ENCODE peak calls at places on chromosomes 7 and 10, in ten cellular contexts. R, B, L, U, Z, D, P, Y, W and M are unnamed samples.

GRCh38 chr7:91749418-91749817 is 131.1 kb downstream of the MTERF1 start:
- DNase-seq in Y (no peak), U (no peak), W (no peak), B (no peak), R (no peak), L (no peak), P (no peak), D (no peak), Z (no peak), M (no peak)

GRCh38 chr10:44684641-44685040 is 226.5 kb upstream of the TMEM72 start:
- DNase-seq in L (no peak), D (no peak), R (no peak), Y (no peak), B (no peak), U (no peak), W (no peak), P (no peak), Z (no peak), M (no peak)

GRCh38 chr7:5773661-5774086 is 7.8 kb downstream of the RNF216 start:
- DNase-seq in Z (no peak), L (no peak), B (no peak), D (no peak), Y (no peak), P (no peak), R (no peak), U (no peak), W (no peak), M (no peak)

GRCh38 chr10:98308602-98309365 is 40.8 kb upstream of the LOXL4 start:
- DNase-seq in P (no peak), D (no peak), L (no peak), W (no peak), Y (no peak), U (no peak), Z (peak; percentile 45), R (no peak), B (no peak), M (no peak)

GRCh38 chr7:2796358-2797352 is 47.5 kb downstream of the GNA12 start:
- DNase-seq in D (peak; percentile 43), U (peak; percentile 45), R (peak; percentile 76), Z (no peak), W (no peak), B (no peak), Y (no peak), L (no peak), P (no peak), M (no peak)

GRCh38 chr7:22671177-22671879 is 55.7 kb upstream of the IL6 start:
- DNase-seq in W (no peak), Z (no peak), L (no peak), D (no peak), R (no peak), B (no peak), P (no peak), Y (no peak), U (no peak), M (no peak)

GRCh38 chr10:19756919-19757318 is 59.3 kb upstream of the PLXDC2 start:
- DNase-seq in Z (no peak), Y (no peak), P (no peak), U (no peak), R (no peak), D (no peak), W (no peak), B (no peak), L (no peak), M (no peak)

GRCh38 chr10:1465993-1466764 is 271.1 kb downstream of the ADARB2 start:
- DNase-seq in Y (no peak), P (no peak), Z (no peak), L (no peak), B (no peak), R (peak; percentile 29), U (no peak), D (no peak), W (no peak), M (no peak)

GRCh38 chr10:5944389-5945202 is 32.7 kb downstream of the IL15RA start:
- DNase-seq in Y (no peak), U (peak; percentile 60), P (no peak), D (peak; percentile 88), B (no peak), W (no peak), L (no peak), Z (no peak), R (peak; percentile 63), M (peak; percentile 96)

GRCh38 chr10:43305881-43306280 is 39.0 kb upstream of the RASGEF1A start:
- DNase-seq in B (no peak), R (no peak), W (no peak), D (no peak), Y (no peak), Z (no peak), P (no peak), U (no peak), L (no peak), M (no peak)

DNA sequence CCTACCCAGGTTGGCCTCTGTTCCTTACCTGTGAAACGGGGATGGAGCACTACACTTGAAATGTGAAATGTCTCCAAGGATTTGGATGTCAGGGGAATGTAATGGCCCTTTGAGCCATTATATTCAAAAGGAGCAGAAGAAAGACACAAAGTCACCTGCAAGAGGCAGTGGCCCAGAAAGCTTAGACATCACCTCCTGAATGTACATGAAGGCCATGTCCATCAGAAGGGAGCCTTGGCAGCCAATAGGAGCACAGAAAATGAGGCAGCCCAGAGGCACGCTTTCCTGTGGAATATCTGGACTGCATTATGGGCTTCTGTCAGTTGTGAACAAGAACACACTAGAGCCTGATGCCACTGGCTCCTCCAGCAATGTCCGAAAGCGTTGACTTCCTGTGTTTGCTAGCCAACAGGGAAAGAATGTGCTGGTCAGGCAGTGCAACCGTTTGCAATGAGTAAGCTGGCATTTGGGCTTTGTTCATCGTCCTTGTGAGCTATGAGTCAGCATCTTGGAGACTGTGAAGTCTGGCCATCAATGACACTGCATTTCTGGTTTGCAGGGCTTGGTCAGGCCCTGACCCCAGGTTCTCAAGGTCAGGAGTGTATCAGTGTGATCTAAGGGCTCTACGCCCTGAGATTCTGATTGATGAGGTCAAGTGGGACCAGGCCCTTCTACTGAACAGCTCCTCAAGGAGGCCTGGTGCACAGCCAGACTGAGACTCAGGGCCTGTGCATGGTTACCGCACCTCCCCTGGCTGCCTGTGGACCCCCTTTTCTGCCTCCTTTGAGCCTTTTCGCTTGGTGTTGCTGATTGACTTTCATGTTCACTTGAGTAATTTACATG is 222.4 kb downstream of the RPS24 start:
- DNase-seq in L (no peak), P (no peak), D (peak; percentile 21), B (no peak), U (no peak), Y (no peak), R (no peak), Z (no peak), W (no peak), M (peak; percentile 26)
- H3K27ac ChIP-seq in L (no peak overlapping the region), P (no peak overlapping the region), D (no peak overlapping the region), B (peak overlapping the region; percentile 3), U (no peak overlapping the region), Y (peak overlapping the region; percentile 29), R (no peak overlapping the region), Z (no peak overlapping the region), W (no peak overlapping the region), M (no peak overlapping the region)

DNA sequence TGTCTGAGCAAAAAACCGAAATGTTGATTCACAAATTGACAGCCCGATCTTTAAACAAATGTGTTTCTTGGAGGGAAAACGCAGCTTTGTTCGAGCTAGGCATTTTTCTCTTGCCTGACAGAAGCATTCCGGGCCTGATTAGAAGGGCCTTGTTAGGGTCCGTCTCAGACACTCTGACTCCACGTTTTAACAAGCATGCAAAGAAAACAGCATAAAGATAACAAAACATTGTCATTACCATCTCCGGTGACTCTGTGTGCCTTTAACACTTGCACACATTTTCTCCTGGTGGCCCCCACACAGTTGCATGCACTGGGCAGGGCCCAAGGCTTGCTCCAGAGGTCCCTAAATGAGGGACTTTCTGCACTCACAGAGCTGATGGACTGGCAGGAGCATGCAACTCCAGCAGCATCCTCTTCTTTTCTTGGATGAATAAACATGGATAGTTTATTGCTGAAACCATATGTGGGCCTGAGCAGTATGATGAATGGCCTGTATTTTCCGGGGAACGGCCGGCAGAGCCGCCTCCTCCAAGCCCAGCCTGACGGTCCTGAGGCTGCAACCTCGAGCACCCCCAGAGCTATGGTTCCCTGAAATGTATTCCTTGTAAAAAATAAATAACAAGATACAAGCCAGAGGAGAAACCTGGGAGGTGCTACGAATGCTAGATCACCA is 50.9 kb downstream of the EBF3 start:
- DNase-seq in B (no peak), U (no peak), R (no peak), Y (no peak), W (no peak), L (no peak), Z (no peak), P (no peak), D (no peak), M (no peak)
- H3K27ac ChIP-seq in B (no peak overlapping the region), U (no peak overlapping the region), R (no peak overlapping the region), Y (no peak overlapping the region), W (no peak overlapping the region), L (no peak overlapping the region), Z (no peak overlapping the region), P (no peak overlapping the region), D (no peak overlapping the region), M (no peak overlapping the region)

DNA sequence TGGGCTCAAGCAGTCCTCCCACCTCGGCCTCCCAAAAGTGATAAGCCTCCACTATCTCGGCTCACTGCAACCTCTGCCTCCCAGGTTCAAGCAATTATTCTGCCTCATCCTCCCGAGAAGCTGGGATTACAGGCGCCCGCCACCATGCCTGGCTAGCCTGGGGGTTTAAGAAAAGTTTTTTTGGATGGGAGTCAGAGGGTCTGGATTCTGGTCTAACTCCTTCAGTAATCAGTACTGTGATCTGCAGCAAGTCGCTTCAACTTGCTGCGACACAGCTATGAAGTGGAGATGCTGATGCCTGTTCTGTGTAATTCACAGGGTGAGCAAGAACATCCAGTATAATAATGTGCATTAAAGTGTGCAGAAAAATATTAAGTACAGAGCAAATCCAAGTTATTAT is 88.4 kb upstream of the AGBL3 start:
- DNase-seq in Z (no peak), P (no peak), U (no peak), B (no peak), Y (no peak), W (no peak), D (no peak), R (no peak), L (no peak), M (no peak)
- H3K27ac ChIP-seq in Z (no peak overlapping the region), P (no peak overlapping the region), U (no peak overlapping the region), B (no peak overlapping the region), Y (no peak overlapping the region), W (no peak overlapping the region), D (no peak overlapping the region), R (no peak overlapping the region), L (no peak overlapping the region), M (no peak overlapping the region)

DNA sequence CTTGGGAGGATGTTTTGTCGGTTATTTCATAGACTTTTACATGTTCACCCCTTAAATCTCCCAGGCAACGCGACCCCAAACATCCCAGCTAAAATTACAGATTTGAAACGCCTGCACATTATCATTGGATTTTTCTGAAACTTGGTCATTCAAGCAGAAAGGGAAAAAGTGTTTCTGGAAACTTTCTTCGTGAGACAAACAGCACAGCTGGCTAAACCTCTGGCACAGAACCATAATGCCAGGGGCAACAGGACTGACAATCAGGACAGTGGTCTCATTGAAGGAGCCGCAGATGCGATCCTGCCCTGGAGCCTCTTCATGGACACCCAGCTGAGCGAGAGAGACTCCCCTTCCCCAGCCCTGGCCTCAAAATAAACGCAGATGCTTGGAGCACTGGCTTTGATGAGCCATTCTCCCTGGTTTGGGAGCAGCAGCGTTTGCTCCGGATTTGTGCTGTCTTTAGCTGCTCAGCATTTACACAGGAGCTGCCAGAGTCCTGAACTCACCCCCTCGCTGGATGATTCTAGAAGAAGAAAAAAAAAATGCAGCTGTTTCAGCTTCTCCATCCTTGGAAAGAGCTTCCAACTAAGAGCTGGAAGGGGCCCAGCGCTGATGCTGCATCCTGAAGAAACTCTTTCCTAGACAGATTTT is 30.0 kb downstream of the AFAP1L2 start:
- DNase-seq in R (peak; percentile 70), U (no peak), Z (no peak), Y (no peak), W (no peak), B (no peak), P (no peak), D (peak; percentile 53), L (no peak), M (peak; percentile 14)
- H3K27ac ChIP-seq in R (peak overlapping the region; percentile 68), U (no peak overlapping the region), Z (no peak overlapping the region), Y (no peak overlapping the region), W (no peak overlapping the region), B (no peak overlapping the region), P (no peak overlapping the region), D (peak overlapping the region; percentile 55), L (no peak overlapping the region), M (no peak overlapping the region)